ENCODE peak calls at places on chromosomes 11 and 22, in six cellular contexts. Z, W, O, U, Q and T are unnamed samples.

GRCh38 chr22:30212363-30212995 is 34.1 kb downstream of the LIF start:
- DNase-seq in Z (peak; percentile 69), W (peak; percentile 94), O (no peak), U (peak; percentile 76), Q (no peak), T (no peak)

GRCh38 chr11:67468835-67469811 is at the start of gene TMEM134:
- DNase-seq in Z (peak; percentile 19), W (peak; percentile 92), O (peak; percentile 83), U (peak; percentile 93), Q (peak; percentile 93), T (peak; percentile 83)

GRCh38 chr11:119764108-119764874 is 35.3 kb upstream of the NECTIN1 start:
- DNase-seq in Z (no peak), W (no peak), O (peak; percentile 20), U (peak; percentile 70), Q (peak; percentile 32), T (no peak)

GRCh38 chr22:25827415-25827814 is 85.4 kb downstream of the MYO18B start:
- DNase-seq in Z (no peak), W (no peak), O (no peak), U (no peak), Q (no peak), T (no peak)

GRCh38 chr11:92225563-92226308 is 1.1 kb downstream of the FAT3 start:
- DNase-seq in Z (no peak), W (peak; percentile 5), O (peak; percentile 43), U (peak; percentile 26), Q (no peak), T (no peak)

GRCh38 chr11:68016904-68017817 is 7.0 kb downstream of the ALDH3B1 start:
- DNase-seq in Z (no peak), W (no peak), O (no peak), U (no peak), Q (no peak), T (no peak)

GRCh38 chr11:75351541-75352416 is at the start of gene ARRB1:
- DNase-seq in Z (no peak), W (peak; percentile 78), O (no peak), U (peak; percentile 75), Q (peak; percentile 33), T (peak; percentile 92)

GRCh38 chr11:79493555-79494171 is 52.8 kb upstream of the TENM4 start:
- DNase-seq in Z (no peak), W (peak; percentile 55), O (peak; percentile 65), U (peak; percentile 62), Q (peak; percentile 71), T (peak; percentile 76)

GRCh38 chr11:118916842-118917388 is 8.8 kb downstream of the BCL9L start:
- DNase-seq in Z (no peak), W (peak; percentile 85), O (no peak), U (peak; percentile 81), Q (no peak), T (no peak)

GRCh38 chr11:19332476-19332875 is 91.7 kb upstream of the E2F8 start:
- DNase-seq in Z (no peak), W (no peak), O (no peak), U (no peak), Q (no peak), T (no peak)